ENCODE peak calls at places on chromosomes 1 and 21, in eight cellular contexts. I is left ventricle myocardium inferior, U is NCI-H1417, Q is EL, A is NCI-H2171 treated with DMSO at 0.1 percent for 48 hours, W is keratinocyte, B is HT1080, O is H9. P is an unnamed sample.

GRCh38 chr1:196481616-196482015 is 126.6 kb downstream of the KCNT2 start:
- DNase-seq in Q (peak), W (no peak), A (no peak), O (no peak), B (no peak), I (no peak), U (no peak), P (no peak)

GRCh38 chr1:153651771-153652170 is 6.7 kb upstream of the SNAPIN start:
- DNase-seq in Q (no peak), W (no peak), B (no peak), A (no peak), O (no peak), U (no peak), I (no peak), P (peak)

GRCh38 chr21:19010996-19011395 is 607.4 kb upstream of the TMPRSS15 start:
- DNase-seq in I (no peak), A (no peak), B (no peak), U (no peak), O (no peak), Q (no peak), W (no peak), P (no peak)

GRCh38 chr1:212858461-212859265 is 588 bp downstream of the FLVCR1 start:
- DNase-seq in U (peak), I (peak), O (no peak), A (peak), Q (peak), B (peak), W (no peak), P (peak)

GRCh38 chr1:10958614-10959013 is 53.8 kb upstream of the TARDBP start:
- DNase-seq in A (peak), B (no peak), W (no peak), U (peak), O (peak), Q (no peak), I (no peak), P (peak)

GRCh38 chr1:32724678-32725594 is 22.4 kb upstream of the SYNC start:
- DNase-seq in B (peak), W (peak), O (peak), Q (peak), I (peak), U (no peak), A (peak), P (peak)

GRCh38 chr1:234309598-234310459 is 63.4 kb upstream of the COA6 start:
- DNase-seq in O (peak), W (peak), A (peak), I (peak), U (peak), Q (peak), B (peak), P (peak)

GRCh38 chr1:23084880-23085279 is 65.6 kb downstream of the KDM1A start:
- DNase-seq in I (no peak), W (no peak), U (no peak), B (no peak), Q (no peak), O (no peak), A (no peak), P (no peak)

GRCh38 chr1:202871367-202871766 is 17.6 kb downstream of the RABIF start:
- DNase-seq in O (no peak), B (no peak), A (no peak), I (no peak), W (no peak), Q (no peak), U (no peak), P (no peak)

GRCh38 chr1:54709547-54710292 is 5.9 kb upstream of the TTC4 start:
- DNase-seq in U (no peak), A (no peak), O (no peak), W (no peak), I (no peak), B (peak), Q (no peak), P (peak)

GRCh38 chr1:202571719-202572339 is 138.4 kb downstream of the SYT2 start:
- DNase-seq in A (no peak), I (no peak), B (no peak), W (no peak), U (peak), Q (peak), O (no peak), P (peak)

GRCh38 chr1:181043025-181043880 is 9.5 kb downstream of the MR1 start:
- DNase-seq in A (peak), B (no peak), W (no peak), U (peak), I (no peak), O (no peak), Q (peak), P (peak)

GRCh38 chr1:34918609-34919561 is 10.6 kb downstream of the DLGAP3 start:
- DNase-seq in A (no peak), O (peak), B (no peak), U (peak), I (no peak), Q (no peak), W (no peak), P (peak)

GRCh38 chr1:109248797-109249629 is at the start of gene CELSR2:
- DNase-seq in I (peak), W (no peak), Q (peak), U (peak), O (peak), B (peak), A (peak), P (peak)

GRCh38 chr1:166918618-166919017 is 42.6 kb upstream of the TADA1 start:
- DNase-seq in Q (no peak), U (no peak), W (no peak), O (no peak), I (no peak), A (no peak), B (no peak), P (no peak)

GRCh38 chr1:14957375-14957774 is 196.2 kb upstream of the TMEM51 start:
- DNase-seq in B (no peak), U (no peak), I (no peak), Q (no peak), O (no peak), A (no peak), W (no peak), P (no peak)

GRCh38 chr1:153953859-153954365 is 4.5 kb downstream of the CRTC2 start:
- DNase-seq in W (no peak), B (no peak), I (no peak), U (no peak), Q (no peak), O (no peak), A (no peak), P (no peak)

GRCh38 chr21:26027696-26028095 is 142.9 kb downstream of the APP start:
- DNase-seq in Q (peak), I (no peak), O (no peak), A (no peak), W (no peak), B (peak), U (no peak), P (no peak)

GRCh38 chr1:46244656-46245371 is 2.7 kb upstream of the RAD54L start:
- DNase-seq in A (peak), I (no peak), B (peak), Q (peak), W (no peak), U (peak), O (no peak), P (peak)

GRCh38 chr1:78340006-78340405 is 150.8 kb upstream of the PTGFR start:
- DNase-seq in Q (peak), A (no peak), B (peak), O (no peak), W (peak), U (no peak), I (no peak), P (no peak)

GRCh38 chr1:169779970-169780369 is 14.7 kb downstream of the METTL18 start:
- DNase-seq in I (no peak), Q (peak), A (no peak), B (peak), W (no peak), U (no peak), O (no peak), P (no peak)

GRCh38 chr1:158087320-158087927 is 93.3 kb upstream of the CD1D start:
- DNase-seq in W (no peak), I (peak), B (peak), A (no peak), U (peak), Q (peak), O (peak), P (peak)

GRCh38 chr1:27318596-27318995 is 3.4 kb upstream of the TMEM222 start:
- DNase-seq in Q (peak), W (no peak), O (no peak), A (peak), I (no peak), B (no peak), U (no peak), P (peak)

GRCh38 chr1:218785928-218786327 is 387.8 kb upstream of the LYPLAL1 start:
- DNase-seq in A (no peak), U (no peak), I (peak), W (no peak), B (no peak), O (no peak), Q (no peak), P (no peak)

GRCh38 chr21:33760641-33761103 is 118.4 kb downstream of the ITSN1 start:
- DNase-seq in W (no peak), A (no peak), I (no peak), U (no peak), B (peak), O (no peak), Q (peak), P (no peak)

GRCh38 chr1:59595774-59596173 is 219.0 kb upstream of the HOOK1 start:
- DNase-seq in B (peak), W (no peak), I (no peak), A (no peak), Q (peak), U (peak), O (no peak), P (peak)

GRCh38 chr1:236638935-236639334 is 34.6 kb upstream of the HEATR1 start:
- DNase-seq in I (peak), W (no peak), Q (no peak), B (no peak), O (no peak), A (no peak), U (no peak), P (no peak)

GRCh38 chr21:32562426-32562825 is 22.9 kb downstream of the TCP10L start:
- DNase-seq in O (peak), A (no peak), I (no peak), Q (peak), W (no peak), B (peak), U (no peak), P (no peak)

GRCh38 chr1:40032240-40032891 is 8.2 kb upstream of the CAP1 start:
- DNase-seq in O (peak), U (peak), A (peak), B (peak), I (no peak), Q (peak), W (no peak), P (peak)

GRCh38 chr1:62294211-62294610 is 25.0 kb downstream of the KANK4 start:
- DNase-seq in Q (peak), B (peak), A (peak), W (no peak), O (peak), I (no peak), U (peak), P (peak)